ENCODE peak calls at places on chromosome 5, in ten cellular contexts. V is activated B cell treated with CpG ODN at 0.5 μM for 24 hours, Q is bronchial epithelial cell, L is AG09309, O is HFFc6, F is WTC11, R is esophagus squamous epithelium, E is H1, Z is cardiac fibroblast, P is Calu3. K is an unnamed sample.

GRCh38 chr5:41118177-41118576 is 47.0 kb upstream of the MROH2B start:
- DNase-seq in R (no peak), Q (no peak), V (no peak), E (no peak), F (no peak), Z (no peak), O (no peak), P (no peak), L (no peak), K (no peak)

GRCh38 chr5:31853398-31854135 is 214.6 kb downstream of the PDZD2 start:
- DNase-seq in P (no peak), V (no peak), Z (no peak), E (no peak), O (no peak), L (no peak), R (no peak), F (no peak), Q (peak), K (no peak)

GRCh38 chr5:72123764-72124163 is 16.5 kb downstream of the MAP1B start:
- DNase-seq in R (no peak), Z (no peak), V (no peak), F (no peak), Q (no peak), P (no peak), E (no peak), O (no peak), L (no peak), K (no peak)

GRCh38 chr5:36877667-36878420 is 1.3 kb downstream of the NIPBL start:
- DNase-seq in R (no peak), L (no peak), E (no peak), V (no peak), P (no peak), Z (peak), O (peak), F (no peak), Q (peak), K (no peak)

GRCh38 chr5:78641060-78641474 is 7.5 kb downstream of the LHFPL2 start:
- DNase-seq in L (no peak), P (no peak), Q (no peak), E (no peak), V (no peak), F (no peak), Z (no peak), R (no peak), O (no peak), K (no peak)

GRCh38 chr5:60701317-60701988 is 1.5 kb upstream of the DEPDC1B start:
- DNase-seq in Q (peak), E (no peak), P (peak), L (no peak), Z (no peak), F (no peak), O (no peak), V (no peak), R (no peak), K (no peak)

GRCh38 chr5:1101991-1102713 is 9.7 kb downstream of the SLC12A7 start:
- DNase-seq in F (peak), L (no peak), Z (peak), P (no peak), Q (no peak), R (no peak), E (no peak), V (no peak), O (no peak), K (no peak)

GRCh38 chr5:370311-370958 is 48.9 kb downstream of the AHRR start:
- DNase-seq in R (no peak), O (no peak), Z (no peak), F (peak), V (no peak), L (no peak), Q (no peak), P (no peak), E (no peak), K (peak)

GRCh38 chr5:112738180-112738560 is 485 bp downstream of the APC start:
- DNase-seq in P (peak), Z (peak), Q (no peak), V (no peak), F (no peak), R (no peak), E (no peak), L (no peak), O (peak), K (no peak)

GRCh38 chr5:34059997-34060396 is 17.0 kb upstream of the C1QTNF3 start:
- DNase-seq in P (no peak), R (no peak), E (no peak), O (no peak), V (no peak), Z (peak), F (no peak), L (no peak), Q (peak), K (no peak)

GRCh38 chr5:2748180-2748840 is 3.2 kb downstream of the IRX2 start:
- DNase-seq in R (no peak), Z (no peak), P (no peak), F (no peak), O (no peak), L (no peak), E (no peak), V (no peak), Q (no peak), K (no peak)

GRCh38 chr5:66826696-66827095 is 230.5 kb downstream of the MAST4 start:
- DNase-seq in P (no peak), E (no peak), O (no peak), Z (no peak), R (no peak), L (no peak), Q (no peak), F (no peak), V (no peak), K (no peak)

GRCh38 chr5:66828551-66829421 is 232.6 kb downstream of the MAST4 start:
- DNase-seq in O (peak), E (no peak), Z (peak), P (peak), F (peak), R (peak), Q (peak), L (no peak), V (no peak), K (peak)

GRCh38 chr5:66828046-66828550 is 231.9 kb downstream of the MAST4 start:
- DNase-seq in V (no peak), Z (no peak), L (no peak), O (no peak), F (peak), R (no peak), Q (no peak), E (no peak), P (no peak), K (no peak)

GRCh38 chr5:66829826-66830225 is 233.6 kb downstream of the MAST4 start:
- DNase-seq in R (no peak), V (no peak), Q (peak), Z (peak), P (no peak), L (no peak), E (no peak), F (no peak), O (no peak), K (no peak)

DNA sequence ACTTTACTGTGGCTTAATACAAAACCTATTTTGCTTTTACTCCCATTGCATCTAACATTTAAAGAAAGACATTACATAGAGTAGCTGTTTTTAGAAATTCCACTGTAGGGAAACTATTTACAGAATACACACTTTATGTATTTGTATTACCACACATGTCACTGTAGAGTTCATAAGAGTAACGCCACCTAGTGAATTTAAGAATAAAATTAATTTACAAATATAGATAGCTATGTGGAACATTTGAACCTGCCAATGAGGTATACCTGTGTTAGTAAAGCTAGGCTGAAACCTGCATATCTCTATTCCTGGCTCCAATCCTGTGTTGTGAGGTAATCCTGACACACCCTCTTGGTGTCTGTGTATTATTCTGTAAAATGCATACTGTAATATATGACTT is 234.4 kb downstream of the MAST4 start:
- DNase-seq in R (no peak), V (no peak), L (no peak), P (no peak), Q (peak), F (no peak), E (no peak), O (no peak), Z (peak), K (no peak)
- TF ChIP-seq CTCF in R (no peak), V (no peak), L (no peak), P (no peak), Q (peak), F (no peak), E (no peak), O (peak), Z (no peak), K (no peak)

DNA sequence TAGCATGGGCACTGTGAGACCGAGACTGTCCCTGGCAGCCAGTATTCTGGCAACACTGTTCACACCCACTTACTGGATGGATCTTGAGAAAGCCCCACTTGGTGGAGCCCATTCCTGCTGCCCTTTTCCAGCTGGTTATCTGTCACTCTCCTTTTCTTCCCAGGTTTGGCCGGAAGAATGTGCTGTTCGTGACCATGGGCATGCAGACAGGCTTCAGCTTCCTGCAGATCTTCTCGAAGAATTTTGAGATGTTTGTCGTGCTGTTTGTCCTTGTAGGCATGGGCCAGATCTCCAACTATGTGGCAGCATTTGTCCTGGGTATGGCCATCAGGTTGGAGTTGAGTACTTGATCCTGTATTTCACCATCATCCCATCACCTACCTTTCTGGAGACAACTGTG is 14.5 kb downstream of the SLC22A5 start:
- DNase-seq in Z (no peak), E (no peak), P (no peak), F (no peak), Q (no peak), V (no peak), L (no peak), O (no peak), R (no peak), K (no peak)
- TF ChIP-seq CTCF in Z (no peak), E (no peak), P (no peak), F (no peak), Q (no peak), V (no peak), L (no peak), O (no peak), R (no peak), K (no peak)

GRCh38 chr5:73759771-73760170 is 133.8 kb downstream of the ARHGEF28 start:
- DNase-seq in Z (no peak), Q (no peak), E (no peak), V (no peak), P (no peak), L (no peak), R (no peak), F (no peak), O (no peak), K (no peak)
- TF ChIP-seq CTCF in Z (no peak), Q (no peak), E (no peak), V (no peak), P (no peak), L (no peak), R (no peak), F (no peak), O (no peak), K (no peak)

DNA sequence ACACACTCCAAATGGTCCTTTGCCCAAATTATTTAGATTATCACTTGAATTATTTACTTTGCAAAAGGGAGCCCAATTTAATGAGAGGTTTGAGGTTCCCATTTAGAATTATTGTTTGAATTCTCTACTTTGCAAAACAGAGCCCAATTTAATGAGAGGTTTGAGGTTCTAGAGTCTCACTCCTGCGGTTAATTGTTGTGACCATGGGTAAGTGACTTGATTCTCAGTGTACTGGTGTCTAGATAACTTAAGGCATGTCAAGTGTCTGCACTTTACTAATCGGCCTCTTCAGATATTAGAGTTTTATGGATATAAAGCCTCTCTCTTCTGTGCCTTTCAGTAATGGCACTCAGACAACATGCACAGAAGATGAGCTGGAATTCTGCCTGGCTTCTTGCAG is 67.5 kb downstream of the YIPF5 start:
- DNase-seq in R (no peak), P (no peak), Z (no peak), F (no peak), O (no peak), V (no peak), L (no peak), Q (no peak), E (no peak), K (no peak)
- TF ChIP-seq CTCF in R (no peak), P (no peak), Z (no peak), F (no peak), O (no peak), V (no peak), L (no peak), Q (no peak), E (no peak), K (no peak)

GRCh38 chr5:143646961-143647360 is 165.0 kb upstream of the HMHB1 start:
- DNase-seq in Z (no peak), O (no peak), R (no peak), L (no peak), E (no peak), Q (no peak), P (no peak), V (no peak), F (no peak), K (no peak)

GRCh38 chr5:143650296-143650695 is 161.7 kb upstream of the HMHB1 start:
- DNase-seq in Z (no peak), E (no peak), R (no peak), O (no peak), L (no peak), V (no peak), F (no peak), P (no peak), Q (no peak), K (no peak)

GRCh38 chr5:143649869-143650268 is 162.1 kb upstream of the HMHB1 start:
- DNase-seq in P (no peak), E (no peak), Q (no peak), L (peak), R (no peak), Z (no peak), O (no peak), V (no peak), F (no peak), K (no peak)

GRCh38 chr5:143645356-143645755 is 166.6 kb upstream of the HMHB1 start:
- DNase-seq in F (no peak), R (no peak), L (no peak), O (no peak), Z (no peak), V (no peak), P (no peak), Q (no peak), E (no peak), K (no peak)

GRCh38 chr5:143648696-143649095 is 163.3 kb upstream of the HMHB1 start:
- DNase-seq in E (peak), Q (no peak), Z (peak), O (no peak), L (no peak), R (no peak), F (no peak), P (no peak), V (no peak), K (no peak)
- TF ChIP-seq CTCF in E (no peak), Q (peak), Z (no peak), O (peak), L (no peak), R (no peak), F (no peak), P (no peak), V (no peak), K (peak)

GRCh38 chr5:10229306-10230048 is 20.2 kb downstream of the ATPSCKMT start:
- DNase-seq in P (no peak), V (no peak), O (peak), L (peak), E (no peak), F (no peak), Z (peak), R (no peak), Q (peak), K (no peak)
- TF ChIP-seq CTCF in P (no peak), V (no peak), O (peak), L (peak), E (peak), F (no peak), Z (peak), R (no peak), Q (no peak), K (no peak)

GRCh38 chr5:139863361-139863760 is 67.8 kb downstream of the PSD2 start:
- DNase-seq in V (no peak), Q (peak), O (no peak), E (no peak), P (no peak), R (no peak), L (no peak), Z (no peak), F (no peak), K (no peak)

GRCh38 chr5:139862313-139862712 is 66.7 kb downstream of the PSD2 start:
- DNase-seq in O (peak), Z (peak), V (no peak), P (no peak), L (peak), E (no peak), Q (no peak), F (no peak), R (no peak), K (no peak)

GRCh38 chr5:139863855-139864558 is 68.4 kb downstream of the PSD2 start:
- DNase-seq in V (peak), P (peak), O (peak), R (no peak), Z (peak), Q (peak), L (peak), F (peak), E (no peak), K (peak)

GRCh38 chr5:139861889-139862207 is 66.2 kb downstream of the PSD2 start:
- DNase-seq in Q (no peak), R (no peak), F (no peak), E (no peak), P (no peak), V (no peak), O (no peak), Z (no peak), L (no peak), K (no peak)

DNA sequence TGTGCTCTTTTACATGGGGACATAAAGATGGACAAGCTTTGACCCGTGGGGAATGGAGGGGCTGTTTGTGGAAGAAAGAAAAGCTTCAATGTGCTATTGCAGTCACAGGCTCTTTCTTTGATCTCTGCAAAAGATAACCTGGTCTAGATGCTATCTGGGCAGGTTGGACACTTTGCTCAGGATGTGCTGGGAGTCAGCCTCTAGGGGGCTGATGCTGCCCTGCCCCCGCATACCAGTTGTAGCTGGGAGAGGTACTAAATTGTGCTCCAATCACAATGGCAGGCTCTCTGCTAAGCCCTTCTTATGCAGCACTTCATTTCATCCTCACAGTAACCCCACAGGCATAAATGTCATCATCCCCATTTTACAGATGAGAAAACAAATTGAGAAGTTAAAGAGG is 67.2 kb downstream of the PSD2 start:
- DNase-seq in Z (no peak), E (no peak), P (no peak), V (no peak), F (no peak), R (no peak), L (no peak), Q (no peak), O (no peak), K (no peak)
- TF ChIP-seq CTCF in Z (no peak), E (peak), P (no peak), V (no peak), F (no peak), R (no peak), L (no peak), Q (peak), O (peak), K (no peak)

K was measured in progenitor cell of endocrine pancreas.